ENCODE peak calls at places on chromosomes 16 and 17, in ten cellular contexts. W, U, N, V, T, O, B, C, Q and S are unnamed samples. For H3K27me3, the result is how much of the 10 kb centered on the place peaks cover.

GRCh38 chr16:51045186-51045585 is 105.9 kb downstream of the SALL1 start:
- DNase-seq in U (no peak), B (no peak), W (no peak), C (no peak), V (no peak), T (no peak), Q (no peak), O (no peak), N (no peak), S (no peak)

GRCh38 chr16:68792465-68793324 is 50.6 kb upstream of the TANGO6 start:
- DNase-seq in T (no peak), V (no peak), C (no peak), N (no peak), W (no peak), O (no peak), Q (no peak), U (no peak), B (no peak), S (peak)

GRCh38 chr16:87371261-87371866 is 12.2 kb downstream of the FBXO31 start:
- DNase-seq in U (no peak), W (no peak), Q (no peak), O (no peak), N (no peak), B (no peak), V (peak), T (no peak), C (no peak), S (no peak)

GRCh38 chr16:27843800-27844199 is 219.7 kb downstream of the GSG1L start:
- DNase-seq in U (no peak), T (no peak), O (no peak), W (peak), B (no peak), Q (no peak), C (no peak), N (no peak), V (no peak), S (no peak)

GRCh38 chr16:24853169-24853824 is 7.5 kb downstream of the SLC5A11 start:
- DNase-seq in W (no peak), B (no peak), C (no peak), T (no peak), N (no peak), U (no peak), Q (no peak), V (no peak), O (no peak), S (no peak)

GRCh38 chr17:9645858-9646555 is 690 bp downstream of the USP43 start:
- DNase-seq in O (no peak), V (peak), Q (no peak), C (peak), U (no peak), N (peak), T (peak), B (no peak), W (peak), S (peak)

GRCh38 chr17:73371846-73372245 is 60.0 kb upstream of the CDC42EP4 start:
- DNase-seq in T (no peak), C (no peak), B (no peak), V (no peak), U (no peak), O (no peak), N (no peak), Q (no peak), W (no peak), S (no peak)

GRCh38 chr17:59257101-59257500 is 36.8 kb downstream of the GDPD1 start:
- DNase-seq in V (no peak), C (no peak), B (no peak), T (no peak), W (no peak), Q (no peak), N (no peak), U (no peak), O (no peak), S (no peak)

GRCh38 chr17:20095366-20096080 is 86.4 kb downstream of the SPECC1 start:
- DNase-seq in C (peak), W (no peak), U (no peak), N (peak), O (no peak), B (peak), T (no peak), Q (no peak), V (no peak), S (peak)

GRCh38 chr17:28723159-28723835 is 2.7 kb downstream of the TLCD1 start:
- DNase-seq in U (no peak), B (no peak), V (no peak), O (no peak), T (no peak), N (no peak), C (no peak), Q (no peak), W (no peak), S (no peak)

GRCh38 chr16:86505185-86505898 is 5.0 kb upstream of the FOXF1 start:
- DNase-seq in T (no peak), B (no peak), V (no peak), Q (no peak), W (no peak), O (no peak), U (no peak), C (no peak), N (no peak), S (no peak)

GRCh38 chr16:14284930-14285541 is 213.9 kb downstream of the MRTFB start:
- DNase-seq in V (no peak), B (peak), N (no peak), C (no peak), O (no peak), U (peak), W (no peak), Q (no peak), T (no peak), S (no peak)

GRCh38 chr17:35747540-35748017 is 5.5 kb downstream of the GAS2L2 start:
- DNase-seq in V (peak), N (peak), C (peak), Q (peak), T (peak), U (peak), O (no peak), B (peak), W (no peak), S (peak)

GRCh38 chr16:85625053-85625452 is 11.9 kb downstream of the GSE1 start:
- DNase-seq in W (no peak), T (no peak), V (no peak), N (no peak), O (no peak), Q (no peak), U (no peak), B (no peak), C (no peak), S (no peak)

GRCh38 chr17:1229891-1230571 is 40.2 kb upstream of the BHLHA9 start:
- DNase-seq in T (no peak), W (no peak), B (no peak), Q (no peak), O (no peak), V (peak), C (no peak), U (no peak), N (no peak), S (no peak)

GRCh38 chr17:36592316-36592710 is 634 bp downstream of the DHRS11 start:
- DNase-seq in U (no peak), B (no peak), V (no peak), Q (no peak), C (peak), O (no peak), T (no peak), N (no peak), W (peak), S (peak)

GRCh38 chr17:47978324-47978723 is 7.4 kb downstream of the CDK5RAP3 start:
- DNase-seq in C (peak), W (no peak), U (peak), Q (peak), N (peak), V (no peak), O (no peak), B (peak), T (no peak), S (peak)

GRCh38 chr16:76194621-76195015 is 82.6 kb upstream of the CNTNAP4 start:
- DNase-seq in N (no peak), W (no peak), O (no peak), U (no peak), T (no peak), C (no peak), Q (no peak), V (no peak), B (no peak), S (no peak)

GRCh38 chr17:33291248-33292183 is 1.6 kb downstream of the ASIC2 start:
- DNase-seq in V (peak), T (no peak), W (peak), B (no peak), U (no peak), N (no peak), O (no peak), C (peak), Q (no peak), S (peak)

GRCh38 chr16:52964290-52964689 is 88.4 kb downstream of the CHD9NB start:
- DNase-seq in U (no peak), T (no peak), W (no peak), Q (no peak), N (no peak), O (no peak), B (no peak), C (no peak), V (no peak), S (no peak)

GRCh38 chr16:13414154-13414553 is 505.8 kb upstream of the ERCC4 start:
- DNase-seq in C (no peak), U (no peak), B (no peak), V (no peak), N (no peak), T (no peak), Q (no peak), W (no peak), O (no peak), S (no peak)

GRCh38 chr16:49855280-49855821 is 561 bp downstream of the ZNF423 start:
- DNase-seq in T (peak), U (peak), O (no peak), N (peak), V (peak), B (peak), Q (peak), C (peak), W (peak), S (peak)

GRCh38 chr17:16943541-16944333 is 28.2 kb downstream of the TNFRSF13B start:
- DNase-seq in N (no peak), B (no peak), C (no peak), T (no peak), U (no peak), V (no peak), Q (peak), W (peak), O (no peak), S (no peak)

GRCh38 chr17:16945513-16946201 is 26.3 kb downstream of the TNFRSF13B start:
- DNase-seq in N (no peak), C (no peak), Q (peak), U (no peak), B (no peak), T (no peak), W (peak), V (no peak), O (no peak), S (peak)

GRCh38 chr17:16943032-16943352 is 28.9 kb downstream of the TNFRSF13B start:
- DNase-seq in W (peak), T (no peak), Q (peak), V (no peak), U (no peak), B (no peak), C (no peak), N (no peak), O (no peak), S (no peak)

GRCh38 chr17:16944334-16945140 is 27.4 kb downstream of the TNFRSF13B start:
- DNase-seq in W (peak), N (no peak), Q (peak), C (no peak), O (no peak), V (no peak), B (no peak), T (no peak), U (no peak), S (no peak)

GRCh38 chr17:16945141-16945493 is 26.8 kb downstream of the TNFRSF13B start:
- DNase-seq in N (no peak), W (peak), T (no peak), O (no peak), C (no peak), Q (peak), U (no peak), B (no peak), V (no peak), S (no peak)
- H3K27me3 ChIP-seq in N (under half), W (under half), T (under half), O (under half), C (under half), Q (under half), U (under half), B (under half), V (under half), S (under half)

GRCh38 chr17:39672522-39673334 is 4.5 kb downstream of the PNMT start:
- DNase-seq in O (no peak), V (peak), Q (no peak), U (no peak), N (no peak), T (no peak), C (no peak), B (no peak), W (no peak), S (no peak)
- TF ChIP-seq CTCF in O (no peak), V (peak), Q (peak), U (no peak), N (no peak), T (no peak), C (no peak), B (no peak), W (no peak), S (no peak)

GRCh38 chr16:5064915-5065314 is 841 bp downstream of the C16orf89 start:
- DNase-seq in T (peak), U (no peak), C (no peak), B (no peak), Q (no peak), V (no peak), O (no peak), W (no peak), N (no peak), S (peak)

GRCh38 chr16:5062790-5063765 is 2.7 kb downstream of the C16orf89 start:
- DNase-seq in U (no peak), T (no peak), C (no peak), N (no peak), Q (no peak), O (no peak), W (no peak), V (no peak), B (no peak), S (no peak)

GRCh38 chr16:5065813-5066212 is at the start of gene C16orf89:
- DNase-seq in O (no peak), C (no peak), T (peak), B (no peak), U (no peak), V (peak), N (no peak), W (no peak), Q (no peak), S (peak)

GRCh38 chr16:5066511-5066910 is 755 bp upstream of the C16orf89 start:
- DNase-seq in V (no peak), B (no peak), U (no peak), Q (no peak), C (no peak), O (no peak), N (no peak), T (no peak), W (no peak), S (no peak)

GRCh38 chr16:5065368-5065767 is 388 bp downstream of the C16orf89 start:
- DNase-seq in V (no peak), N (no peak), U (no peak), Q (no peak), W (no peak), B (no peak), T (peak), C (no peak), O (no peak), S (no peak)
- H3K4me3 ChIP-seq in V (peak), N (no peak), U (no peak), Q (no peak), W (no peak), B (no peak), T (peak), C (no peak), O (no peak), S (no peak)

DNA sequence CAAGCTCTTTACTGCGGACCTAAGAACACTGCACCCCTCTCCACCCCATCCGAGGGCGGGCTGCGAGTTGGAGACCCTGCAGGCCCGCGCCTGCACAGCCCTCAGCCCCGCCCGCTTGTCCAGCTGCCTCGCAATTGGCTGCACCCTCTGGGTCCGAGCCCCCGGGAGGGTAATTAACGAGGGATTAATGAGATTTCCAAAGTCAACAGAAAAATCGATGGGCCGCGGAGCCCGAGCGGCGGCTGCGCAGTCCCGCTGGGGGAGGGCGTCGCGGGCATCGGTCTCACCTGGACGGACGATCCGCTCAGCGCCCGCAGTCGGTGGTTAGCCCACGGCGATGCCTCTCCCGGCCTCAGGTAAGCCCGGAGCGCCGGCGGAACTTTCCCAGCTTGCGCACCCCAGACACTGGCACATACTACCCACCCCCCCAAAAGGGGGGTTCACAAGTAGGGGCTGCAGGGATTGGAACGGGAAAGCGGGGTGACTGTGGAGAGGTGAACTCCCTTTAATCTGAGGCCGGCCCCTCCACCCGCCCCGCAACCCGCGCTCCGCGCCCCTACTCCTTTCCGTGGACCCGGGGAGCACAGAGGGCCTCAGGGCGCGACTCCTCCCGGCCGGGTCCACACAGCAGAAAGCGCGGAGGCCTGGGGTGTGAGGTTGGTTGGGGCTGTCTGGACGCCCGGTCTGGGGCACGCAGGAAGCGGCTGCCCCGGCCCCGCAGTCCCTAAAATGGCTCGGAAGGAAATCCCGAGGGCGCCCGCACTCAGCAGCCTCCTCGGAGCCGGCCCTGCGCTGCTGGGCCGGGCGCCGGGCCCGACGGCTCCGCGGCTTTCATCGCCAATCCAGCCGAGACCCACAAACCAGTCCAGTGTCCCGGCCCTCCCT is at the start of gene OTOP3:
- DNase-seq in U (no peak), T (no peak), W (no peak), B (no peak), V (peak), N (no peak), C (no peak), O (no peak), Q (no peak), S (no peak)
- H3K27me3 ChIP-seq in U (half or more), T (under half), W (half or more), B (half or more), V (half or more), N (under half), C (half or more), O (under half), Q (under half), S (under half)

GRCh38 chr17:66952681-66953638 is 11.5 kb upstream of the CACNG4 start:
- DNase-seq in U (no peak), C (no peak), N (no peak), V (peak), B (no peak), Q (no peak), W (no peak), T (no peak), O (no peak), S (peak)
- TF ChIP-seq CTCF in U (no peak), C (no peak), N (no peak), V (no peak), B (no peak), Q (no peak), W (no peak), T (no peak), O (no peak), S (no peak)

DNA sequence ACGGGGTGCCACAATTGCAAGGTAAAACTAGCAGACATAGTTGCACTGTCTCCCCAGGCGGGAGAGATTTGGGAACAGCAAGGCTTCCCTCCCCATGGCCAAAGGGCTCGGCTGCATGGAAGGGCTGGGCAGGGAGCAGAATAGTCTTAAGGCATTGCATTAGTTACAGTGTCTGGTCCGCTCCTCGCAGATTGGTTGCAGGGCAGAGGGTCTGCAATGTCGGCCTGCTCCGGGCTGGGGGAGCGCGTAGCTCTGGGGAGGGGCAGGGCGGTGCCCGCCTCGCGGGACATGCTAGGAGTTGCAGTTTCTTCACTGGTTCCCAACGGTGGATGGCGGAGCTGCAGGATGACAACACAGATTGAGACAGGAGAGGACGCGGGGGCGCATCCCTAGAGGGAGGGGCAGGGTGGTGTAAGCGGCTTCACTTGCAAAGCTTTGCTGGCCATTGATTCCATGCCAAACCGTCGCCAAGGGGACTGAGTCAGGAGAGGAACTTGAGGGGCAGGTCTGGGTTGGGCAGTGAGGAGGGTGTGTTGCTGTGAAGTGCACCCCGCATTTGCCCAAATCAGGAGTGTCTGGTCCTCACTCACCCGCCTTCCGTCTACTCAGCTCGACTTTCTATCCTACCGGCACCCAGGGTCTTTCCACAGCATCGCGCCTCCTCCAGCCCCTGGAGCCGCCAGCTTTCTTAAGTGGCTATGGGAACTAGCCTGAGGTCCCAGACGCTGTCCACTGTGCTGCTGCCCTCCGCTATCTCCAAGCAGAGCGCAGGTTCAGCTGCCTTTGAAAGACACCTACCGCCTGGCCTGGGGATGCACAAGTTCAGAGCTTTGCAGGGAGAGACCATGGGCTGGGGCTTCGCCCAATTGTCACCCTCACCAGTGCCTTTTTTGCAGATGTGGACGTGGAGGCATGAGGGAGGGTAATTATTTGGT is 1748.9 kb downstream of the TP53TG3F start:
- DNase-seq in N (no peak), C (no peak), B (no peak), W (peak), T (no peak), Q (no peak), U (no peak), O (no peak), V (peak), S (no peak)
- H3K4me3 ChIP-seq in N (no peak), C (no peak), B (no peak), W (no peak), T (no peak), Q (no peak), U (no peak), O (no peak), V (no peak), S (no peak)

GRCh38 chr17:61410100-61410551 is 10.5 kb downstream of the TBX2 start:
- DNase-seq in Q (peak), O (no peak), V (peak), U (no peak), C (no peak), B (peak), N (no peak), W (peak), T (no peak), S (no peak)
- H3K27me3 ChIP-seq in Q (under half), O (under half), V (under half), U (under half), C (under half), B (under half), N (under half), W (half or more), T (under half), S (under half)

GRCh38 chr17:39064814-39065213 is 86.6 kb downstream of the PLXDC1 start:
- DNase-seq in C (no peak), B (no peak), Q (no peak), N (no peak), U (no peak), W (no peak), V (no peak), O (no peak), T (no peak), S (no peak)

GRCh38 chr17:39071573-39071972 is 79.9 kb downstream of the PLXDC1 start:
- DNase-seq in C (no peak), O (no peak), T (no peak), Q (no peak), B (no peak), N (no peak), U (no peak), W (no peak), V (no peak), S (no peak)

GRCh38 chr17:39073916-39074315 is 77.5 kb downstream of the PLXDC1 start:
- DNase-seq in Q (no peak), T (no peak), W (no peak), C (no peak), V (no peak), U (no peak), N (peak), O (no peak), B (no peak), S (no peak)

GRCh38 chr17:39073353-39073752 is 78.1 kb downstream of the PLXDC1 start:
- DNase-seq in V (no peak), O (no peak), W (no peak), Q (no peak), B (no peak), C (no peak), T (no peak), N (no peak), U (no peak), S (no peak)

GRCh38 chr17:39069114-39069756 is 82.2 kb downstream of the PLXDC1 start:
- DNase-seq in V (no peak), C (no peak), W (no peak), Q (peak), N (peak), U (no peak), T (no peak), O (no peak), B (no peak), S (no peak)
- TF ChIP-seq CTCF in V (peak), C (peak), W (peak), Q (peak), N (peak), U (peak), T (peak), O (peak), B (no peak), S (peak)